ENCODE peak calls at places on chromosomes 6 and 20, in seven cellular contexts. B is IMR-90, L is cardiac muscle cell, K is WERI-Rb-1, F is AG10803, Q is GM06990, G is neural progenitor cell. X is an unnamed sample.
A peak's percentile ranks its signal among the peaks of the same experiment; 100 is the strongest.

GRCh38 chr20:16445482-16445881 is 127.8 kb downstream of the KIF16B start:
- DNase-seq in B (no peak), L (no peak), K (no peak), F (no peak), Q (no peak), G (no peak), X (no peak)

GRCh38 chr6:31293343-31293742 is 21.5 kb upstream of the HLA-C start:
- DNase-seq in B (peak; percentile 39), L (peak; percentile 57), K (no peak), F (peak; percentile 11), Q (no peak), G (peak; percentile 67), X (peak; percentile 37)

GRCh38 chr6:21402368-21402767 is 191.2 kb upstream of the SOX4 start:
- DNase-seq in B (peak; percentile 27), L (peak; percentile 64), K (no peak), F (peak; percentile 70), Q (peak; percentile 3), G (no peak), X (peak; percentile 96)

GRCh38 chr6:39343461-39343870 is 21.0 kb upstream of the KCNK16 start:
- DNase-seq in B (no peak), L (no peak), K (no peak), F (no peak), Q (no peak), G (no peak), X (no peak)

GRCh38 chr20:63495771-63496403 is 3.0 kb downstream of the EEF1A2 start:
- DNase-seq in B (peak; percentile 28), L (peak; percentile 52), K (peak; percentile 77), F (peak; percentile 25), Q (no peak), G (peak; percentile 88), X (peak; percentile 24)

GRCh38 chr6:161545741-161546140 is 271.9 kb upstream of the AGPAT4 start:
- DNase-seq in B (no peak), L (no peak), K (no peak), F (no peak), Q (no peak), G (no peak), X (no peak)

GRCh38 chr6:55100729-55101128 is 73.6 kb upstream of the HCRTR2 start:
- DNase-seq in B (no peak), L (no peak), K (no peak), F (no peak), Q (no peak), G (no peak), X (no peak)

GRCh38 chr6:88899569-88900316 is 63.7 kb downstream of the RNGTT start:
- DNase-seq in B (no peak), L (no peak), K (no peak), F (no peak), Q (no peak), G (peak; percentile 4), X (no peak)

GRCh38 chr20:50655325-50655880 is 35.9 kb downstream of the RIPOR3 start:
- DNase-seq in B (peak; percentile 88), L (peak; percentile 94), K (no peak), F (peak; percentile 98), Q (no peak), G (peak; percentile 46), X (peak; percentile 92)

GRCh38 chr6:54390362-54390761 is 82.1 kb downstream of the TINAG start:
- DNase-seq in B (no peak), L (no peak), K (no peak), F (no peak), Q (no peak), G (no peak), X (no peak)

GRCh38 chr20:39849171-39849570 is 839.9 kb downstream of the MAFB start:
- DNase-seq in B (no peak), L (no peak), K (no peak), F (no peak), Q (no peak), G (no peak), X (no peak)

GRCh38 chr6:83389606-83390005 is 41.2 kb downstream of the ME1 start:
- DNase-seq in B (no peak), L (no peak), K (no peak), F (no peak), Q (no peak), G (no peak), X (no peak)

GRCh38 chr20:18754030-18754659 is 59.4 kb upstream of the SCP2D1 start:
- DNase-seq in B (peak; percentile 4), L (no peak), K (no peak), F (no peak), Q (no peak), G (no peak), X (no peak)

GRCh38 chr20:21808863-21809664 is 103.6 kb downstream of the PAX1 start:
- DNase-seq in B (no peak), L (no peak), K (peak; percentile 56), F (no peak), Q (peak; percentile 6), G (peak; percentile 83), X (peak; percentile 11)

GRCh38 chr20:19944772-19945459 is 72.2 kb upstream of the NAA20 start:
- DNase-seq in B (peak; percentile 67), L (peak; percentile 32), K (no peak), F (peak; percentile 43), Q (peak; percentile 66), G (no peak), X (peak; percentile 61)

GRCh38 chr6:145332001-145332400 is 403.3 kb downstream of the EPM2A start:
- DNase-seq in B (no peak), L (no peak), K (no peak), F (no peak), Q (no peak), G (peak; percentile 48), X (no peak)

GRCh38 chr20:4949833-4950178 is 51.5 kb downstream of the SLC23A2 start:
- DNase-seq in B (peak; percentile 63), L (peak; percentile 61), K (no peak), F (peak; percentile 68), Q (peak; percentile 41), G (peak; percentile 51), X (peak; percentile 58)

GRCh38 chr20:13220194-13220856 is 749 bp upstream of the ISM1 start:
- DNase-seq in B (peak; percentile 3), L (peak; percentile 38), K (peak; percentile 52), F (peak; percentile 11), Q (peak; percentile 14), G (peak; percentile 76), X (peak; percentile 32)

GRCh38 chr20:64145458-64146300 is 18.6 kb upstream of the MYT1 start:
- DNase-seq in B (no peak), L (no peak), K (peak; percentile 35), F (no peak), Q (no peak), G (no peak), X (no peak)

GRCh38 chr6:54846857-54847721 is 518 bp downstream of the FAM83B start:
- DNase-seq in B (no peak), L (peak; percentile 5), K (peak; percentile 22), F (no peak), Q (no peak), G (peak; percentile 59), X (no peak)

GRCh38 chr6:50826803-50827202 is 8.1 kb downstream of the TFAP2B start:
- DNase-seq in B (no peak), L (no peak), K (no peak), F (no peak), Q (no peak), G (peak; percentile 77), X (no peak)
- TF ChIP-seq CTCF in B (no peak), L (no peak), K (no peak), F (no peak), Q (no peak), G (no peak), X (no peak)

GRCh38 chr6:125549202-125549884 is 200.1 kb upstream of the HEY2 start:
- DNase-seq in B (no peak), L (no peak), K (no peak), F (no peak), Q (no peak), G (no peak), X (no peak)

GRCh38 chr6:125547320-125547843 is 202.1 kb upstream of the HEY2 start:
- DNase-seq in B (no peak), L (no peak), K (no peak), F (no peak), Q (no peak), G (no peak), X (no peak)

GRCh38 chr6:125550892-125551291 is 198.5 kb upstream of the HEY2 start:
- DNase-seq in B (no peak), L (peak; percentile 4), K (no peak), F (no peak), Q (no peak), G (no peak), X (no peak)

GRCh38 chr6:125544819-125545218 is 204.6 kb upstream of the HEY2 start:
- DNase-seq in B (no peak), L (no peak), K (no peak), F (no peak), Q (no peak), G (no peak), X (no peak)

GRCh38 chr6:125546827-125547226 is 202.6 kb upstream of the HEY2 start:
- DNase-seq in B (peak; percentile 1), L (peak; percentile 17), K (no peak), F (peak; percentile 16), Q (no peak), G (no peak), X (peak; percentile 7)
- TF ChIP-seq CTCF in B (no peak), L (no peak), K (no peak), F (peak; percentile 25), Q (no peak), G (no peak), X (no peak)

DNA sequence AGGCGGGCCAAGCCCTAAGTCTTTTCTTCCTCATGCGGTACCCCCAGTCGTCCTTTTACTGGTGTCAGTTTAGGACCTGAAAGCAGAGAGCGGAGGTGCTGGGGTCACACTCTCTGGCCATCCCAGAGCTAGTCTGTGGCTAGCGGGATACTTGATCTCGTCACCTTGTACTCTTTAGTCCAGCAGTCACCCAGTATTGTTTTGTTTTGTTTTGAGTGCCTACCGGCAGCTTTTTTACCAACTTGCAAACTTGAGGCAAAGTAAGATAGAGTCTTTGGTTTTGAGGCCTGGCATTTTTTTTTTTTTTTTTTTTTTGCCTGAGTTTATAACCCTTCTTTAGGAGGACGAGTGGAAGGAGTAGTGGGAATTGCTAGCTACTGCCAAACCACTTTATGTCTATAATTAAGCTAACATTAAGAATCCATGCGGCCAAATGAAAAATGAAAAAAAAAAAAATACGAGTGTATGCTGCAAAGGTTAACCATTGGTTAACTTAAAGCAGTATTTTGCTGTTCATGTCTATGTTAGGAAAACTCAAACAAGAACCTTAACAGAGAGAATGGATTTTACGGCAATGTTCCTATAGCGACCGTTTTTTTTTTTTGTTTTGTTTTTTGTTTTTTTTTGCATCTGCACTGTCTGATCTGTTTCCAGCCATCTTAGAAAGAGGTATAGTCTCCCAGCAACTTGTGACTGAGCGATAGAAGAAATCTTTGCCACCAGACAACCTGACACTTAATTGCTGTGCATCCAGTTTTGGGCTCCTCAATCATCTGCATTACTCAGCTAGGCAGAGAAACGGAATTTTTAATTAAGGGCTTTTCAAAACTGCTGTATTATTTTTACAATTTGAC is 56.8 kb downstream of the FAM217A start:
- DNase-seq in B (no peak), L (no peak), K (no peak), F (peak; percentile 23), Q (no peak), G (no peak), X (peak; percentile 30)
- TF ChIP-seq CTCF in B (no peak), L (no peak), K (no peak), F (no peak), Q (no peak), G (no peak), X (no peak)

DNA sequence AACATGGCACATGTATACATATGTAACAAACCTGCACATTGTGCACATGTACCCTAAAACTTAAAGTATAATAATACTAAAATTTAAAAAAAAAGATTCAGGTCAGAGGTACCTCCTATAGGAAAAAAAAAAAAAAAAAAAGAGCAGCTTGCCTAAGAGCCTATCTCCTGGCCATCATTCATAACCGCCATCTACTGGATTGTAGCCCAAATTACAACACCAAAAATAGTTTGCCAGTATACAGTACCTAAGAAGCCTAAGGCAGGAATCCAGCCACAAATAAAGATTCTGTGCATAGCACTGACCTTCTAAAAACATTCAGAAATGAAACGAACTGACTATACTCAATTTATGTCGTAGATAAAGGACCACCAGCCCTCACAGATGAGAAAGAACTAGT is 438.4 kb upstream of the ADGRB3 start:
- DNase-seq in B (no peak), L (peak; percentile 39), K (peak; percentile 9), F (peak; percentile 2), Q (no peak), G (peak; percentile 3), X (peak; percentile 33)
- TF ChIP-seq CTCF in B (no peak), L (no peak), K (peak; percentile 25), F (peak; percentile 3), Q (peak; percentile 54), G (peak; percentile 29), X (peak; percentile 31)

X was measured in fibroblast of mammary gland.